ENCODE peak calls at places on chromosome 10, in eight cellular contexts. W is kidney glomerular epithelial cell; U is stimulated activated CD4-positive, alpha-beta T cell treated with anti-CD3 and anti-CD28 coated beads, TNF-alpha, amount 100 ng/mL, for 24 hours; V is NCI-H1105 treated with DMSO at 0.1 percent for 48 hours; N is Right ventricle myocardium inferior; Q is posterior vena cava; R is neuronal stem cell; Z is stimulated activated CD8-positive, alpha-beta memory T cell treated with anti-CD3 and anti-CD28 coated beads, Interleukin-12 subunit alpha, Interleukin-12 subunit beta, amount 100 ng/mL, for 1 hour. X is an unnamed sample.

GRCh38 chr10:122044713-122045112 is 55.8 kb downstream of the TACC2 start:
- DNase-seq in W (no peak), U (no peak), V (no peak), N (no peak), Q (peak), R (no peak), Z (no peak), X (no peak)

GRCh38 chr10:73910401-73910763 is 550 bp upstream of the PLAU start:
- DNase-seq in W (no peak), U (peak), V (no peak), N (no peak), Q (no peak), R (no peak), Z (no peak), X (no peak)

GRCh38 chr10:100021322-100021721 is 11.6 kb upstream of the DNMBP start:
- DNase-seq in W (no peak), U (no peak), V (no peak), N (no peak), Q (no peak), R (no peak), Z (no peak), X (no peak)

GRCh38 chr10:112022196-112022595 is 161.4 kb downstream of the GPAM start:
- DNase-seq in W (no peak), U (no peak), V (no peak), N (no peak), Q (no peak), R (no peak), Z (no peak), X (no peak)

GRCh38 chr10:131437556-131438465 is 126.3 kb upstream of the TCERG1L start:
- DNase-seq in W (no peak), U (no peak), V (no peak), N (no peak), Q (peak), R (no peak), Z (no peak), X (no peak)

GRCh38 chr10:48700493-48700892 is 15.8 kb downstream of the WDFY4 start:
- DNase-seq in W (no peak), U (no peak), V (no peak), N (no peak), Q (no peak), R (no peak), Z (no peak), X (no peak)

GRCh38 chr10:115092555-115093285 is 445 bp upstream of the ATRNL1 start:
- DNase-seq in W (peak), U (peak), V (peak), N (no peak), Q (peak), R (peak), Z (no peak), X (peak)

GRCh38 chr10:14918964-14919363 is 34.9 kb downstream of the DCLRE1C start:
- DNase-seq in W (no peak), U (no peak), V (no peak), N (no peak), Q (no peak), R (no peak), Z (no peak), X (no peak)

GRCh38 chr10:100345570-100346330 is 1.3 kb upstream of the SCD start:
- DNase-seq in W (peak), U (no peak), V (no peak), N (no peak), Q (no peak), R (no peak), Z (no peak), X (no peak)

GRCh38 chr10:5518143-5518542 is 6.6 kb upstream of the CALML3 start:
- DNase-seq in W (no peak), U (no peak), V (peak), N (no peak), Q (no peak), R (no peak), Z (no peak), X (no peak)

GRCh38 chr10:100879741-100880360 is 32.9 kb upstream of the SLF2 start:
- DNase-seq in W (no peak), U (no peak), V (no peak), N (peak), Q (no peak), R (no peak), Z (no peak), X (no peak)

GRCh38 chr10:45470098-45471012 is 96.3 kb downstream of the ALOX5 start:
- DNase-seq in W (no peak), U (peak), V (no peak), N (no peak), Q (no peak), R (no peak), Z (peak), X (peak)

GRCh38 chr10:132562177-132562915 is 24.8 kb downstream of the INPP5A start:
- DNase-seq in W (no peak), U (no peak), V (no peak), N (no peak), Q (no peak), R (no peak), Z (no peak), X (no peak)